ENCODE peak calls at places on chromosomes 13 and 19, in four cellular contexts. S is neural crest cell; E is ovary; O is stimulated activated effector memory CD8-positive, alpha-beta T cell treated with anti-CD3 and anti-CD28 coated beads, Interleukin-12 subunit alpha, Interleukin-12 subunit beta, amount 100 ng/mL, for 72 hours. J is an unnamed sample.

GRCh38 chr13:98796798-98797197 is 44.3 kb upstream of the SLC15A1 start:
- DNase-seq in S (no peak), O (no peak), E (no peak), J (no peak)

GRCh38 chr13:97322740-97323342 is 100.7 kb downstream of the MBNL2 start:
- DNase-seq in O (no peak), E (no peak), S (no peak), J (no peak)

GRCh38 chr13:26295812-26296211 is 41.9 kb downstream of the CDK8 start:
- DNase-seq in S (no peak), E (no peak), O (no peak), J (no peak)

GRCh38 chr19:39014037-39014436 is 18.3 kb downstream of the FBXO27 start:
- DNase-seq in E (no peak), O (no peak), S (no peak), J (no peak)

GRCh38 chr19:6062274-6062673 is 48.0 kb downstream of the RFX2 start:
- DNase-seq in S (no peak), O (no peak), E (no peak), J (no peak)

GRCh38 chr19:6674868-6675305 is 4.9 kb upstream of the TNFSF14 start:
- DNase-seq in E (peak; percentile 28), O (peak; percentile 97), S (peak; percentile 6), J (peak; percentile 39)

GRCh38 chr19:15288146-15288963 is 44.0 kb downstream of the BRD4 start:
- DNase-seq in E (no peak), S (peak; percentile 47), O (no peak), J (no peak)

GRCh38 chr13:27201661-27202060 is 30.1 kb upstream of the USP12 start:
- DNase-seq in S (no peak), E (no peak), O (no peak), J (no peak)

GRCh38 chr13:80379245-80379644 is 38.3 kb upstream of the SPRY2 start:
- DNase-seq in S (no peak), E (no peak), O (no peak), J (no peak)

GRCh38 chr19:33032218-33032781 is 32.4 kb downstream of the RHPN2 start:
- DNase-seq in S (no peak), E (no peak), O (no peak), J (no peak)

GRCh38 chr19:39400997-39401548 is 5.6 kb upstream of the ZFP36 start:
- DNase-seq in O (no peak), E (no peak), S (no peak), J (no peak)

GRCh38 chr19:49475995-49476880 is 2.2 kb downstream of the FLT3LG start:
- DNase-seq in S (peak; percentile 78), E (peak; percentile 51), O (peak; percentile 84), J (no peak)

GRCh38 chr19:39223703-39224279 is 19.7 kb upstream of the SYCN start:
- DNase-seq in E (no peak), S (no peak), O (no peak), J (peak; percentile 65)

GRCh38 chr19:12779162-12779993 is 4.0 kb upstream of the HOOK2 start:
- DNase-seq in S (peak; percentile 36), O (peak; percentile 66), E (peak; percentile 83), J (no peak)

GRCh38 chr13:59371229-59371628 is 792.5 kb downstream of the DIAPH3 start:
- DNase-seq in O (no peak), S (no peak), E (no peak), J (no peak)

GRCh38 chr13:37716796-37717195 is 118.2 kb upstream of the POSTN start:
- DNase-seq in E (no peak), S (no peak), O (no peak), J (no peak)

GRCh38 chr19:45484273-45484945 is 12.4 kb downstream of the RTN2 start:
- DNase-seq in O (no peak), S (no peak), E (peak; percentile 22), J (no peak)

GRCh38 chr13:23469901-23470525 is 36.5 kb upstream of the SACS start:
- DNase-seq in O (no peak), E (no peak), S (no peak), J (no peak)

GRCh38 chr13:39565036-39565949 is 37.7 kb downstream of the LHFPL6 start:
- DNase-seq in S (no peak), O (no peak), E (no peak), J (no peak)

GRCh38 chr19:409515-410242 is 732 bp upstream of the C2CD4C start:
- DNase-seq in E (no peak), S (no peak), O (no peak), J (peak; percentile 73)

GRCh38 chr19:46015080-46015960 is 7.5 kb downstream of the PGLYRP1 start:
- DNase-seq in S (peak; percentile 53), E (peak; percentile 46), O (peak; percentile 63), J (peak; percentile 70)

GRCh38 chr13:97976551-97977375 is 23.3 kb downstream of the IPO5 start:
- DNase-seq in E (peak; percentile 53), O (peak; percentile 84), S (no peak), J (no peak)

GRCh38 chr13:113192279-113192678 is 16.2 kb downstream of the PCID2 start:
- DNase-seq in S (no peak), E (no peak), O (no peak), J (no peak)

GRCh38 chr13:50587839-50588373 is 255.6 kb downstream of the DLEU7 start:
- DNase-seq in S (no peak), E (no peak), O (no peak), J (no peak)

GRCh38 chr19:40089462-40089861 is 1.3 kb downstream of the ZNF780A start:
- DNase-seq in S (no peak), E (no peak), O (no peak), J (no peak)

GRCh38 chr13:47459512-47459911 is 541.6 kb downstream of the SUCLA2 start:
- DNase-seq in O (no peak), E (no peak), S (no peak), J (no peak)

GRCh38 chr19:621819-622218 is 11.5 kb downstream of the POLRMT start:
- DNase-seq in S (no peak), O (no peak), E (no peak), J (no peak)

GRCh38 chr13:112434937-112435523 is 58.9 kb downstream of the SPACA7 start:
- DNase-seq in O (no peak), S (no peak), E (no peak), J (no peak)

GRCh38 chr19:49182848-49183375 is 25.3 kb downstream of the TRPM4 start:
- DNase-seq in E (no peak), O (no peak), S (no peak), J (no peak)